ENCODE peak calls at places on chromosomes 11 and 22, in nine cellular contexts. S, U, H, T, Y, L, F, B and V are unnamed samples.

GRCh38 chr22:25334091-25334490 is 114.7 kb downstream of the CRYBB2 start:
- DNase-seq in S (peak; percentile 54), L (no peak), T (peak; percentile 16), Y (no peak), H (no peak), F (peak; percentile 13), U (no peak), B (peak; percentile 22), V (peak; percentile 54)

GRCh38 chr22:48640890-48641771 is 1186.5 kb downstream of the BRD1 start:
- DNase-seq in S (no peak), Y (no peak), H (no peak), B (no peak), F (no peak), U (no peak), T (no peak), L (no peak), V (no peak)

GRCh38 chr11:69444381-69445130 is 36.9 kb upstream of the LINC01488 start:
- DNase-seq in Y (no peak), T (no peak), S (peak; percentile 66), F (peak; percentile 98), U (no peak), B (peak; percentile 63), H (peak; percentile 71), L (no peak), V (no peak)

GRCh38 chr22:39652990-39653786 is 82.6 kb downstream of the CACNA1I start:
- DNase-seq in U (no peak), F (no peak), B (no peak), L (no peak), H (no peak), T (no peak), S (no peak), Y (no peak), V (no peak)

GRCh38 chr11:27214713-27215112 is 148.3 kb downstream of the CCDC34 start:
- DNase-seq in H (no peak), L (no peak), B (no peak), U (no peak), Y (no peak), T (no peak), S (no peak), F (no peak), V (no peak)

GRCh38 chr11:18105086-18105801 is 638 bp downstream of the SAAL1 start:
- DNase-seq in B (no peak), H (no peak), T (no peak), L (no peak), S (no peak), Y (no peak), F (no peak), U (no peak), V (no peak)

GRCh38 chr22:39444937-39445465 is 11.8 kb upstream of the MGAT3 start:
- DNase-seq in Y (no peak), T (no peak), H (no peak), U (no peak), F (no peak), S (no peak), B (no peak), L (no peak), V (no peak)

GRCh38 chr11:44361883-44362282 is 51.9 kb upstream of the ALX4 start:
- DNase-seq in Y (no peak), B (no peak), S (no peak), T (no peak), U (no peak), H (no peak), L (no peak), F (peak; percentile 1), V (no peak)

GRCh38 chr11:106276859-106277436 is 199.5 kb downstream of the AASDHPPT start:
- DNase-seq in B (peak; percentile 62), Y (no peak), H (no peak), L (no peak), S (peak; percentile 18), U (no peak), T (no peak), F (peak; percentile 25), V (no peak)

GRCh38 chr11:63673579-63673978 is 2.4 kb upstream of the ATL3 start:
- DNase-seq in B (peak; percentile 47), T (no peak), Y (no peak), L (no peak), F (peak; percentile 78), U (no peak), H (no peak), S (no peak), V (no peak)

GRCh38 chr22:44024288-44024908 is at the start of gene PARVB:
- DNase-seq in U (no peak), L (no peak), B (peak; percentile 6), F (peak; percentile 28), Y (no peak), T (no peak), H (no peak), S (peak; percentile 62), V (peak; percentile 64)

GRCh38 chr11:2534957-2535672 is 90.3 kb downstream of the KCNQ1 start:
- DNase-seq in S (peak; percentile 34), B (no peak), Y (no peak), U (no peak), L (no peak), T (no peak), H (no peak), F (no peak), V (no peak)

GRCh38 chr11:100639140-100639539 is 47.9 kb upstream of the ARHGAP42 start:
- DNase-seq in L (no peak), H (no peak), Y (no peak), S (peak; percentile 27), F (no peak), B (no peak), U (no peak), T (no peak), V (no peak)

GRCh38 chr11:47924184-47924671 is 56.1 kb upstream of the PTPRJ start:
- DNase-seq in H (no peak), S (no peak), Y (no peak), F (peak; percentile 78), T (no peak), L (no peak), U (no peak), B (peak; percentile 77), V (no peak)

GRCh38 chr22:35629406-35630234 is 12.5 kb upstream of the MB start:
- DNase-seq in U (peak; percentile 21), T (no peak), L (no peak), F (peak; percentile 99), S (no peak), B (peak; percentile 97), H (peak; percentile 98), Y (no peak), V (peak; percentile 64)

GRCh38 chr11:134498326-134499139 is 86.5 kb upstream of the B3GAT1 start:
- DNase-seq in B (no peak), T (no peak), Y (no peak), U (no peak), F (no peak), S (no peak), H (no peak), L (no peak), V (no peak)

GRCh38 chr22:21102659-21103267 is 57.0 kb downstream of the LRRC74B start:
- DNase-seq in H (no peak), S (peak; percentile 93), F (peak; percentile 43), U (peak; percentile 48), B (peak; percentile 59), Y (peak; percentile 68), L (peak; percentile 72), T (peak; percentile 46), V (peak; percentile 83)